ENCODE peak calls at places on chromosomes 12 and 14, in eight cellular contexts. E is tibial artery, S is K562, W is lower leg skin, B is hepatocyte, P is gastrocnemius medialis, O is astrocyte of the spinal cord, L is IMR-90. H is an unnamed sample.

GRCh38 chr14:56122306-56122705 is 4.1 kb downstream of the PELI2 start:
- DNase-seq in S (no peak), E (no peak), B (no peak), W (no peak), O (no peak), L (peak), P (no peak), H (no peak)

GRCh38 chr14:91975763-91976162 is 28.3 kb upstream of the FBLN5 start:
- DNase-seq in W (no peak), S (no peak), O (no peak), E (no peak), B (no peak), P (no peak), L (no peak), H (no peak)

GRCh38 chr12:105355752-105356151 is 25.3 kb downstream of the C12orf75 start:
- DNase-seq in E (no peak), S (no peak), B (no peak), W (no peak), P (no peak), L (peak), O (peak), H (no peak)

GRCh38 chr12:23210573-23210972 is 585.6 kb downstream of the ETNK1 start:
- DNase-seq in O (no peak), E (no peak), S (no peak), B (no peak), W (no peak), P (no peak), L (no peak), H (no peak)

GRCh38 chr12:56271031-56271430 is 4.3 kb downstream of the COQ10A start:
- DNase-seq in B (peak), E (no peak), W (no peak), S (peak), L (peak), O (peak), P (peak), H (no peak)

GRCh38 chr14:72558721-72559120 is 335.2 kb downstream of the DPF3 start:
- DNase-seq in W (no peak), B (no peak), S (no peak), O (peak), P (no peak), E (no peak), L (peak), H (peak)

GRCh38 chr12:21939435-21939834 is 1.8 kb downstream of the ABCC9 start:
- DNase-seq in W (no peak), S (peak), O (no peak), B (no peak), L (no peak), E (no peak), P (no peak), H (no peak)

GRCh38 chr12:75766263-75767160 is 255.1 kb upstream of the KRR1 start:
- DNase-seq in L (peak), W (no peak), B (no peak), E (no peak), P (no peak), S (no peak), O (peak), H (peak)

GRCh38 chr12:55720894-55721444 is 776 bp downstream of the RDH5 start:
- DNase-seq in E (peak), O (peak), S (peak), B (peak), L (peak), W (peak), P (peak), H (no peak)

GRCh38 chr14:94062344-94062904 is 18.6 kb downstream of the DDX24 start:
- DNase-seq in L (peak), O (peak), W (peak), S (no peak), P (no peak), E (no peak), B (no peak), H (no peak)

GRCh38 chr12:20798561-20798960 is 11.9 kb upstream of the SLCO1B3 start:
- DNase-seq in P (no peak), E (no peak), O (peak), W (no peak), B (peak), S (no peak), L (no peak), H (no peak)

GRCh38 chr14:91899213-91899612 is 31.9 kb upstream of the TC2N start:
- DNase-seq in O (no peak), B (no peak), P (no peak), S (no peak), W (no peak), L (no peak), E (no peak), H (no peak)

GRCh38 chr14:70692210-70692609 is 50.5 kb downstream of the TTC9 start:
- DNase-seq in B (no peak), E (peak), L (no peak), O (no peak), P (no peak), W (no peak), S (no peak), H (no peak)

GRCh38 chr12:51821423-51822260 is 26.9 kb downstream of the FIGNL2 start:
- DNase-seq in L (no peak), O (no peak), E (no peak), W (no peak), B (no peak), P (no peak), S (no peak), H (no peak)

GRCh38 chr12:96811083-96811482 is 96.0 kb upstream of the NEDD1 start:
- DNase-seq in B (peak), W (no peak), L (peak), E (no peak), O (peak), P (no peak), S (no peak), H (peak)

GRCh38 chr12:6284273-6284672 is 26.2 kb upstream of the PLEKHG6 start:
- DNase-seq in W (no peak), B (no peak), S (no peak), E (no peak), O (no peak), L (no peak), P (no peak), H (no peak)

GRCh38 chr14:101179691-101180211 is 276.2 kb upstream of the RTL1 start:
- DNase-seq in E (no peak), W (peak), O (no peak), B (no peak), L (no peak), S (no peak), P (no peak), H (no peak)

GRCh38 chr14:100709252-100709955 is 17.3 kb upstream of the DLK1 start:
- DNase-seq in L (peak), E (no peak), B (peak), W (no peak), P (no peak), O (peak), S (no peak), H (no peak)

GRCh38 chr14:22179190-22179589 is 409.8 kb downstream of the DAD1 start:
- DNase-seq in L (peak), E (no peak), P (no peak), W (no peak), S (no peak), B (no peak), O (no peak), H (no peak)

GRCh38 chr14:93041002-93041401 is 74.7 kb downstream of the ITPK1 start:
- DNase-seq in O (no peak), L (no peak), E (no peak), W (no peak), P (no peak), S (no peak), B (no peak), H (no peak)

GRCh38 chr14:28780843-28781503 is 14.4 kb downstream of the FOXG1 start:
- DNase-seq in E (no peak), P (no peak), S (no peak), B (no peak), L (no peak), W (no peak), O (no peak), H (no peak)

DNA sequence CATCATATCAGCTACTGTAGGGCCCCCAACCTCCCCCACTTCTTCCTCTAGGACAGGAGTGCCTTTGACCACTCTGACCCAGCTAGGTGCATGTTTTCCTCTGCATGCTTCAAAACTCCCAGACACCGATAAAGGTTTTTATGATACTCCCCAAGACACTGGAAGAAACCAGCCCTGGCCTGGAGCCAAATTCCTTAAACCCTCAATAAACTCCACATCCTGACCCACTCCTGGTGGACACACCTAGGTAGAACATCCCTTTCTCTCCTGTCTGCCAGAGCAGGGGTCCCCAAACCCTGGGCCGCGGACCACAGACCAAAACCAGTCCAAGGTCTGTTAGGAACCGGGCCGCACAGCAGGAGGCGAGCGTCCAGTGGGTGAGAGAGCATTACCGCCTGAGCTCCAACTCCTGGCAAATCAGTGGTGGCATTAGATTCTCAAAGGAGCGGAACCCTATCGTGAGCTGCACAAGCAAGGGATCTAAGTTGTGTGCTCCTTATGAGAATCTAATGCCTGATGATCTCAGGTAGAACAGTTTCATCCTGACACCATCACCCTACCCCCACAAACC is 49.6 kb downstream of the NT5DC3 start:
- DNase-seq in P (no peak), S (no peak), E (no peak), O (no peak), B (no peak), L (no peak), W (no peak), H (no peak)
- TF ChIP-seq CTCF in P (no peak), S (no peak), E (no peak), O (no peak), B (no peak), L (no peak), W (no peak), H (no peak)

DNA sequence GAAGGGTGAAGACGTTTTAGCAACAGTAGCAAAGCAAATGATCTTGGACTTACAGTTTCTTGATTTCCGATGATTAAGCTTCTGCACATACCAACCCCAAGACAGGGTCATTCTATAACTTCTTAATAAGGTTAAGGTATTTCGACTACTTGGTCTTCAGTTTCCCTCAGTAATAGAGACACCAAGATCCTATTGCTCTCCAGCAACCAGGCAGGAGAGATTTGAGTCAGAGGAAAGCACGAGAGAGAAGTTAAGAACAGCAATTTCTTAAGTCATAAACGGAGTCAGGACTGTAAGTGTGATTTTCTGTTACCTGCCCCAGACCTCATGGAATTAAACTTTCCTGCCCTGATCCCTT is 215.6 kb downstream of the TTC8 start:
- DNase-seq in B (no peak), O (no peak), E (no peak), S (no peak), L (no peak), W (no peak), P (no peak), H (no peak)
- H3K4me3 ChIP-seq in B (no peak), O (no peak), E (peak), S (no peak), L (no peak), W (no peak), P (no peak), H (no peak)

GRCh38 chr12:29301114-29301513 is 79.9 kb downstream of the ERGIC2 start:
- DNase-seq in B (no peak), W (no peak), S (no peak), O (no peak), P (no peak), L (no peak), E (no peak), H (no peak)
- TF ChIP-seq CTCF in B (no peak), W (no peak), S (no peak), O (no peak), P (no peak), L (no peak), E (no peak), H (no peak)

GRCh38 chr14:37202265-37202664 is 4.5 kb downstream of the MIPOL1 start:
- DNase-seq in O (peak), W (no peak), E (no peak), L (peak), S (no peak), B (no peak), P (no peak), H (no peak)

GRCh38 chr14:37202812-37203211 is 5.1 kb downstream of the MIPOL1 start:
- DNase-seq in O (no peak), E (no peak), P (no peak), W (no peak), B (no peak), L (no peak), S (no peak), H (no peak)

GRCh38 chr14:37203423-37203822 is 5.7 kb downstream of the MIPOL1 start:
- DNase-seq in W (no peak), P (no peak), O (no peak), B (no peak), S (no peak), L (no peak), E (no peak), H (no peak)

GRCh38 chr14:37198907-37199306 is 1.2 kb downstream of the MIPOL1 start:
- DNase-seq in P (no peak), S (no peak), B (no peak), O (no peak), L (no peak), E (no peak), W (no peak), H (no peak)

DNA sequence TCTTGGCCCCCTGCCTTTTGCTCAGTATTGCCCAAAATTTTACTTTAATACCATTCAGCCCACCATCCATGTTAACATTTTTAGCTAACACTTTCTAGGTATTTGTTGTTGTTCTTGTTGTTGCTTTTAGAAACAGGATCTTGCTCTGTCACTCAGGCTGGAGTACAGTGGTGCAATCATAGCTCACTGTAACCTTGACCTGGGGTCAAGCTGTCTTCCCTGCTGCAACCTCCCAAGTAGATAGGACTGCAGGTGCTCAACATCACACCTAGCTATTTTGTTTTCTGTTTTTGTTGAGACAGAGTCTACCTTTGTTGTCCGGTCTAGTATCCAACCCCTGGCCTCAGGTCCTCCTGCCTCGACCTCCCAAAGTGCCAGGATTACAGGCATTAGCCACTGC is 4.0 kb downstream of the MIPOL1 start:
- DNase-seq in O (no peak), E (no peak), L (no peak), B (no peak), P (no peak), S (no peak), W (no peak), H (no peak)
- H3K4me3 ChIP-seq in O (no peak), E (no peak), L (no peak), B (no peak), P (no peak), S (no peak), W (no peak), H (no peak)

DNA sequence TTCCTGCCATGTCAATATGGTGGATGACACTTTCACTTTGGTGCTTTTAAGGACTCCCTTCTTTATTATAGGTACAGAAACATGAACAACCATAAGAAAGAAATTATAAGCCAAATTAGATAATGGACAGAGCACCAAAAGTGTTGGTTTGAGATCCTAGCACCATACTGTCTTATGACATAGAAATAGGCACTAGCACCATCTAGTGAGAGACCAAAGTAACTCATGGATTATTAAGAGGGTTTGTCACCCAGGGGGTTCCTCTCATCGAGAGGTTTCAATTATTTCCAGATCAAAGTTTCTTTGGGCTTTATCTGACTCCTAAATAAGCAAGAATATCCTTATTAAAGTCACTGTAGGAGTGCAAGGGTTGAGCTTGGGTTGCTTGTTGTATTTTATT is 153.0 kb upstream of the DIO2 start:
- DNase-seq in W (no peak), B (peak), E (no peak), S (peak), L (peak), P (no peak), O (peak), H (no peak)
- TF ChIP-seq CTCF in W (no peak), B (peak), E (no peak), S (no peak), L (peak), P (no peak), O (peak), H (peak)

H was measured in epithelial cell of proximal tubule.